ENCODE peak calls at places on chromosome 15, in seven cellular contexts. T is GM10248; Q is mammary epithelial cell; V is WERI-Rb-1; S is Daoy; K is NCI-H1092; N is activated CD8-positive, alpha-beta T cell treated with anti-CD3 and anti-CD28 coated beads, Interleukin-2, amount 10 ng/mL, durations not matched to agents 7 days and 5 days. P is an unnamed sample.

GRCh38 chr15:97904196-97904572 is 56.3 kb upstream of the ARRDC4 start:
- DNase-seq in T (peak), Q (peak), V (peak), S (peak), K (peak), N (peak), P (peak)

GRCh38 chr15:52529289-52529929 is 729 bp upstream of the MYO5A start:
- DNase-seq in T (peak), Q (no peak), V (no peak), S (no peak), K (no peak), N (peak), P (peak)

GRCh38 chr15:99305761-99306505 is 54.7 kb downstream of the LRRC28 start:
- DNase-seq in T (no peak), Q (peak), V (peak), S (peak), K (peak), N (no peak), P (peak)

GRCh38 chr15:72222433-72222832 is 8.6 kb downstream of the PKM start:
- DNase-seq in T (no peak), Q (peak), V (peak), S (peak), K (no peak), N (no peak), P (no peak)

GRCh38 chr15:76553564-76553963 is 217.0 kb downstream of the ISL2 start:
- DNase-seq in T (no peak), Q (no peak), V (no peak), S (no peak), K (no peak), N (no peak), P (no peak)

GRCh38 chr15:85591622-85592021 is 203.1 kb downstream of the KLHL25 start:
- DNase-seq in T (no peak), Q (no peak), V (no peak), S (no peak), K (no peak), N (no peak), P (no peak)

GRCh38 chr15:85443593-85444328 is 63.4 kb downstream of the AKAP13 start:
- DNase-seq in T (no peak), Q (peak), V (no peak), S (peak), K (no peak), N (peak), P (peak)

GRCh38 chr15:101497484-101498034 is 8.1 kb upstream of the PCSK6 start:
- DNase-seq in T (peak), Q (no peak), V (no peak), S (no peak), K (no peak), N (no peak), P (no peak)

GRCh38 chr15:45228931-45229330 is 23.1 kb upstream of the SLC28A2 start:
- DNase-seq in T (no peak), Q (no peak), V (no peak), S (no peak), K (no peak), N (no peak), P (no peak)

GRCh38 chr15:32959077-32959476 is 235.4 kb downstream of the FMN1 start:
- DNase-seq in T (no peak), Q (no peak), V (no peak), S (peak), K (no peak), N (no peak), P (no peak)

GRCh38 chr15:58410353-58410752 is 21.4 kb upstream of the LIPC start:
- DNase-seq in T (peak), Q (no peak), V (no peak), S (peak), K (no peak), N (peak), P (no peak)

GRCh38 chr15:68608206-68608843 is 29.5 kb downstream of the CORO2B start:
- DNase-seq in T (no peak), Q (no peak), V (no peak), S (no peak), K (no peak), N (no peak), P (no peak)

GRCh38 chr15:66721501-66721937 is 19.5 kb downstream of the SMAD6 start:
- DNase-seq in T (no peak), Q (peak), V (no peak), S (no peak), K (no peak), N (no peak), P (no peak)

GRCh38 chr15:54082836-54083492 is 104.7 kb downstream of the UNC13C start:
- DNase-seq in T (no peak), Q (no peak), V (peak), S (no peak), K (no peak), N (peak), P (no peak)

GRCh38 chr15:99447497-99448371 is 118.0 kb upstream of the MEF2A start:
- DNase-seq in T (peak), Q (no peak), V (peak), S (no peak), K (no peak), N (peak), P (peak)

GRCh38 chr15:88512606-88513005 is 33.9 kb downstream of the DET1 start:
- DNase-seq in T (no peak), Q (no peak), V (no peak), S (no peak), K (no peak), N (no peak), P (no peak)

GRCh38 chr15:78866824-78867223 is 5.9 kb upstream of the MORF4L1 start:
- DNase-seq in T (no peak), Q (no peak), V (no peak), S (no peak), K (no peak), N (no peak), P (no peak)

GRCh38 chr15:94255540-94255939 is 24.2 kb downstream of the MCTP2 start:
- DNase-seq in T (no peak), Q (no peak), V (no peak), S (no peak), K (no peak), N (no peak), P (no peak)

GRCh38 chr15:74808073-74808839 is 4.4 kb upstream of the LMAN1L start:
- DNase-seq in T (no peak), Q (peak), V (no peak), S (no peak), K (no peak), N (no peak), P (no peak)

GRCh38 chr15:72591361-72591760 is 63.1 kb upstream of the GOLGA6B start:
- DNase-seq in T (no peak), Q (no peak), V (no peak), S (no peak), K (no peak), N (no peak), P (no peak)

GRCh38 chr15:60614862-60615771 is 136.2 kb upstream of the ICE2 start:
- DNase-seq in T (no peak), Q (no peak), V (peak), S (no peak), K (no peak), N (no peak), P (no peak)

GRCh38 chr15:68930268-68931022 is at the start of gene SPESP1:
- DNase-seq in T (no peak), Q (no peak), V (no peak), S (no peak), K (no peak), N (peak), P (no peak)

P was measured in NCI-H1105.